ENCODE peak calls at places on chromosome 10, in five cellular contexts. I is neural progenitor cell, Z is heart right ventricle, X is pancreas, G is PC-9. P is an unnamed sample. For H3K27me3 and H3K36me3, the result is how much of the 10 kb centered on the place peaks cover.

GRCh38 chr10:17742918-17743317 is 9.1 kb upstream of the TMEM236 start:
- DNase-seq in I (peak), Z (peak), X (no peak), G (peak), P (peak)

GRCh38 chr10:121167534-121168243 is 316.5 kb downstream of the WDR11 start:
- DNase-seq in I (no peak), Z (no peak), X (no peak), G (no peak), P (no peak)

GRCh38 chr10:71666607-71667373 is 52.8 kb downstream of the C10orf105 start:
- DNase-seq in I (peak), Z (no peak), X (no peak), G (no peak), P (no peak)

GRCh38 chr10:114349505-114350211 is 54.6 kb downstream of the AFAP1L2 start:
- DNase-seq in I (peak), Z (no peak), X (no peak), G (peak), P (no peak)

GRCh38 chr10:93711891-93712290 is 9.5 kb upstream of the FRA10AC1 start:
- DNase-seq in I (no peak), Z (no peak), X (no peak), G (no peak), P (no peak)

GRCh38 chr10:80664071-80664680 is 126.5 kb downstream of the SH2D4B start:
- DNase-seq in I (peak), Z (peak), X (peak), G (peak), P (peak)

GRCh38 chr10:24381235-24382010 is 172.5 kb downstream of the KIAA1217 start:
- DNase-seq in I (no peak), Z (no peak), X (no peak), G (no peak), P (no peak)

GRCh38 chr10:70990661-70991060 is 102.3 kb upstream of the PCBD1 start:
- DNase-seq in I (no peak), Z (no peak), X (no peak), G (no peak), P (no peak)

GRCh38 chr10:74917481-74918077 is 91.2 kb downstream of the KAT6B start:
- DNase-seq in I (no peak), Z (no peak), X (no peak), G (peak), P (no peak)

GRCh38 chr10:72334196-72334831 is 20.4 kb downstream of the DNAJB12 start:
- DNase-seq in I (peak), Z (no peak), X (no peak), G (no peak), P (no peak)

GRCh38 chr10:129161184-129161583 is 305.9 kb upstream of the MGMT start:
- DNase-seq in I (peak), Z (no peak), X (no peak), G (peak), P (no peak)

GRCh38 chr10:32981760-32982159 is 23.7 kb upstream of the ITGB1 start:
- DNase-seq in I (no peak), Z (peak), X (no peak), G (no peak), P (no peak)

GRCh38 chr10:62433181-62433692 is 59.1 kb downstream of the ZNF365 start:
- DNase-seq in I (no peak), Z (no peak), X (no peak), G (peak), P (peak)

GRCh38 chr10:6513509-6513908 is 66.6 kb downstream of the PRKCQ start:
- DNase-seq in I (no peak), Z (no peak), X (no peak), G (no peak), P (no peak)

GRCh38 chr10:49082767-49083166 is 32.6 kb downstream of the VSTM4 start:
- DNase-seq in I (peak), Z (no peak), X (no peak), G (no peak), P (no peak)

GRCh38 chr10:132130286-132131265 is 56.2 kb upstream of the DPYSL4 start:
- DNase-seq in I (no peak), Z (peak), X (peak), G (no peak), P (peak)

GRCh38 chr10:95260397-95260881 is 30.4 kb downstream of the PDLIM1 start:
- DNase-seq in I (no peak), Z (no peak), X (no peak), G (peak), P (peak)

GRCh38 chr10:57905866-57906265 is 361.8 kb downstream of the IPMK start:
- DNase-seq in I (peak), Z (no peak), X (no peak), G (no peak), P (no peak)

GRCh38 chr10:61464461-61465215 is 11.5 kb upstream of the TMEM26 start:
- DNase-seq in I (no peak), Z (no peak), X (no peak), G (no peak), P (no peak)

GRCh38 chr10:26841733-26842317 is 18.9 kb downstream of the ABI1 start:
- DNase-seq in I (no peak), Z (no peak), X (no peak), G (no peak), P (no peak)

DNA sequence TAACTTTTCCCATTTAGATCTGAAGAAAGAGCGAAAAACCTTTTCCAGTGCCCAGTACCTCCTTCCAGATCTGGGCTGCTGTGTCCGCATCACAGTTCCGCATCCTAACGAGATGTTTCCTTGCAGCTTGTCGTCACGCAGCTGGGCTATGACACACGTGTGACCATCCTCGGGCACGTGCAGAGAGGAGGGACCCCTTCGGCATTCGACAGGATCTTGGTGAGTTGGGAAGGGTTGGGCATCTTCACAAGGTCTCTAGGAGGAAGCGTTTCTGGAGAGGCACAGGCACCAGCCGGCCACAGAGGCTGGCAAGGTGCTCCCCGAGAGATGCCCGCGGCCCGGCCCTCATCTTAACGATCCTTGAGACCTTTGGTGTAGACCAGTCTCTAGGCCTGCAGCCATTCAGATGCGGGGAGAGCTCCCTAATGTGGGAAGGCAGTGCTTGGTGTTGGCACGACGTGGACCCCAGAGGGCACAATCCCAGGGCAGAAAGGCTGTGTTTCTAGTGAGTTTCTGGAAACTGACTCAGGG is 41.3 kb downstream of the PFKP start:
- DNase-seq in I (no peak), Z (no peak), X (no peak), G (no peak), P (no peak)
- H3K27ac ChIP-seq in I (no peak), Z (no peak), X (no peak), G (no peak), P (no peak)

GRCh38 chr10:101123815-101124617 is 7.1 kb upstream of the TLX1 start:
- DNase-seq in I (no peak), Z (no peak), X (no peak), G (no peak), P (no peak)

GRCh38 chr10:101122270-101123084 is 8.6 kb upstream of the TLX1 start:
- DNase-seq in I (no peak), Z (no peak), X (no peak), G (no peak), P (no peak)

GRCh38 chr10:101123085-101123814 is 7.8 kb upstream of the TLX1 start:
- DNase-seq in I (peak), Z (no peak), X (peak), G (peak), P (peak)

GRCh38 chr10:101126684-101127628 is 4.1 kb upstream of the TLX1 start:
- DNase-seq in I (no peak), Z (no peak), X (no peak), G (no peak), P (no peak)

GRCh38 chr10:101124933-101125332 is 6.2 kb upstream of the TLX1 start:
- DNase-seq in I (no peak), Z (no peak), X (no peak), G (no peak), P (no peak)
- H3K27me3 ChIP-seq in I (half or more), Z (half or more), X (under half), G (half or more), P (under half)

DNA sequence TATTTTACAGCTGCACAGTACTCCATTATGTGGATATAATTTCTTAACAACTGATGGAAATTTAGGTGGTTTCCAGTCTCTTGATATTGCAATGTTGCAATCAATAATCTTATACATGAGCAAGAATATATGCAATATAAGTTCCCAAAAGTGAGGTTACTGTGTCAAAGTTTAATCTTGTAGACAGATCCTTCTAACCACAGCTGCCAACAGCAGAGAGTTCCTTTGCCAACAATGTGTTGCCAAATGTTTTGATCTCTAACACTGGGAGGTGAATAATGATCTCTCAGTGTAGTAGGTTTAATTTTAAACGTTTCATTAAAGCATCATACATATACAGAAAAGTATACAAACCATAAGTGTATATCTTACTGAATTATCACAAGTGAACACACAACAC is 54.5 kb downstream of the CUL2 start:
- DNase-seq in I (no peak), Z (no peak), X (no peak), G (no peak), P (no peak)
- H3K36me3 ChIP-seq in I (under half), Z (half or more), X (under half), G (under half), P (under half)

DNA sequence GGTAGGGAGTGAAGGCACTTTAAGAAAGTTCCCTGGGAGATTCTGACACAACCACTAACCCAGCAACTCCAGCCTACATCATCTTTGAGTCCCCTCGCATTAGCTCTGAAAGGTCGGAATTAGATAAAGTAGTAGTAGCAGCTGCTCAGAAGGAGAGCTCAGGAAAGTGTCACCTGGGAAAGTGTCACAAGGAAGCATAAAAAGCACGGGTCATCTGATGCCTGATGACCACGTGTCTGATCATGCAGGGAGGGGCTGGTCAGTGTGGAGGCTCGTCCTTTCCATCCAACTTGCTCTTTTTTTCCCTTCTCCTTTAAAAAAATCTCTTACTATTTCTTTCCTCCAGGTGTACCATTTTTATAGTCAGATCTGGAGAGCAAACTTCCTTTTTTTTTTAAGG is 47.1 kb upstream of the PDCD4 start:
- DNase-seq in I (no peak), Z (no peak), X (no peak), G (no peak), P (no peak)
- H3K27ac ChIP-seq in I (no peak), Z (peak), X (peak), G (no peak), P (peak)

GRCh38 chr10:68501691-68502090 is 25.6 kb downstream of the SLC25A16 start:
- DNase-seq in I (no peak), Z (no peak), X (no peak), G (no peak), P (no peak)
- H3K27me3 ChIP-seq in I (under half), Z (under half), X (under half), G (under half), P (under half)

GRCh38 chr10:79436850-79437103 is 8.6 kb downstream of the ZCCHC24 start:
- DNase-seq in I (no peak), Z (no peak), X (no peak), G (no peak), P (no peak)
- H3K36me3 ChIP-seq in I (under half), Z (under half), X (under half), G (under half), P (under half)

DNA sequence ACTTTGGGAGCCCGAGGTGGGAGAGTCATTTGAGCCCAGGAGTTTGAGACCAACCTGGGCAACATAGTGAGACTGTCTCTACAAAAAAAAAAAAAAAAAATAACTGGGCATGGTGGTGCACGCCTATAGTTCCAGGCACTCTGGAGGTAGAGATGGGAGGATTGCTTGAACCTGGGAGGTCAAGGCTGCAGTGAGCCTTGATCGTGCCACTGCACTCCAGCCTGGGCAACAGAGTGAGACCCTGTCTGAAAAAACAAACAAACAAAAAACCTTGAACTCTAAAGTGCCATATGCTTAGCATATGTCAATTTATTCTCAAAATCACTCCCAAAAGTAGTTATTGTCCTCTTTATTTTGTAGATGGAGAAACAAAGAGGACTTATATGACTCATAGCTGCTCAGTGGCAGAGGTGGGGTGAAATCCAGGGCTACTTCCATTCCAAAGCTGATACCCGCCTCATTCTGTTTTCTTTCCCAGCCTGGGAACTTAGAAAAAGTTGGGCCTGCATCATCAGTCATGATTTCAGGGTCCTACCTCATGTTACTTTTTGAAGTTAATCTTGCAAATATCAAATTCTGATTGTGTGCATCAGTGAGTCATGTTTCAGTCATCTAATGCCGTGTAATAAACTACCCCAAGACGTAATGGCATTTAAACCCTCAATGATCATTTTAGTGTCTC is 13.3 kb downstream of the DHTKD1 start:
- DNase-seq in I (no peak), Z (no peak), X (no peak), G (no peak), P (no peak)
- H3K27ac ChIP-seq in I (no peak), Z (no peak), X (no peak), G (no peak), P (no peak)

GRCh38 chr10:110171032-110171431 is 36.4 kb upstream of the MXI1 start:
- DNase-seq in I (peak), Z (no peak), X (no peak), G (no peak), P (no peak)

GRCh38 chr10:110170142-110170887 is 37.1 kb upstream of the MXI1 start:
- DNase-seq in I (peak), Z (no peak), X (no peak), G (no peak), P (no peak)

GRCh38 chr10:110169586-110169985 is 37.8 kb upstream of the MXI1 start:
- DNase-seq in I (no peak), Z (no peak), X (no peak), G (no peak), P (no peak)

GRCh38 chr10:110174201-110174600 is 33.2 kb upstream of the MXI1 start:
- DNase-seq in I (no peak), Z (no peak), X (no peak), G (no peak), P (no peak)

DNA sequence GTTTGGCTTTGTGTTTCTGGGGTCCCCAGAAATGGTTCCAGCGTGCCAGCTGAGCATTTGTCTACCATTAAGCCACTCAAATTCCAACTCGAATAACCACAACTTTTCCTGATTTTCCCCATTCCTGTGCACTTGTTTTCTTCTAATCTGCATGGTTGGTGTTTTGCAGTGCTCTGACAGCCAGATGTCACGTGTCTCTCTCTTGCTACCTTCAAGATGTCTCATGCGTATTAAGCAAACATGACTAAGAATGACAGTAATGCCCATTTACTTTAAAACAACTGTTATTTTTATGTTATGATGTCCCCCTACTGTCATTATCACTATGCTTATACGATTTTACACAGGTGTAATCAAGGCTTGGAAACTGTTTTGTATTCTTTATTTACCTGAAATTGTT is 35.2 kb upstream of the MXI1 start:
- DNase-seq in I (no peak), Z (no peak), X (no peak), G (no peak), P (no peak)
- H3K27me3 ChIP-seq in I (half or more), Z (under half), X (under half), G (under half), P (under half)

GRCh38 chr10:124703778-124704427 is 40.3 kb downstream of the FAM53B start:
- DNase-seq in I (no peak), Z (peak), X (no peak), G (no peak), P (peak)

GRCh38 chr10:124703372-124703771 is 40.8 kb downstream of the FAM53B start:
- DNase-seq in I (no peak), Z (no peak), X (no peak), G (no peak), P (no peak)

GRCh38 chr10:124705021-124705740 is 39.0 kb downstream of the FAM53B start:
- DNase-seq in I (no peak), Z (no peak), X (no peak), G (no peak), P (peak)

GRCh38 chr10:124705817-124706461 is 38.2 kb downstream of the FAM53B start:
- DNase-seq in I (no peak), Z (no peak), X (no peak), G (no peak), P (peak)

DNA sequence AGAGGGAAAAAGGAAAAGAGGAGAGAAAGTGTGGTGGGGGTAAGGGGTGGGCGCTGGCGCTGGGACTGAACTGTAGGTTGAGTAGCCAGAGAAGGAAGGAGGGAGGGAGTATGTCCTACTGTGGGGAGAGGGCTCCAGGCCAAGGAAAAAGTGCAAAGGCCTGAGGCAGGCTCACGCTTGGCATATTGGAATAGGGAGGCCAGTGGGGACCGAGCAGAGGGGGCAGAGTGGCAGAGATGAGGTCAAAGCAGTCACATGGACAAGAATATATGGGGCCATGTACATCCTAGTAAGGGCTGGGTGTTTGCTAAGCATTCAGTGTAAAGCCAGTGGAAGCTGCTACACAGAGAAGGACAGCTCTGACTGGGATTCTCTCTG is 39.8 kb downstream of the FAM53B start:
- DNase-seq in I (no peak), Z (no peak), X (no peak), G (no peak), P (peak)
- H3K36me3 ChIP-seq in I (under half), Z (under half), X (under half), G (under half), P (under half)

GRCh38 chr10:91541481-91541880 is 91.4 kb downstream of the PPP1R3C start:
- DNase-seq in I (no peak), Z (no peak), X (no peak), G (no peak), P (no peak)
- H3K27ac ChIP-seq in I (no peak), Z (no peak), X (no peak), G (no peak), P (no peak)

P was measured in aorta.